ENCODE peak calls at places on chromosomes 6 and 20, in four cellular contexts. C, I, J and L are unnamed samples.
A peak's percentile ranks its signal among the peaks of the same experiment; 100 is the strongest.

GRCh38 chr6:143187173-143187908 is 126.7 kb downstream of the AIG1 start:
- DNase-seq in J (no peak), C (no peak), I (peak; percentile 81), L (no peak)

GRCh38 chr6:145278163-145278807 is 457.0 kb downstream of the EPM2A start:
- DNase-seq in J (no peak), I (no peak), C (no peak), L (no peak)

GRCh38 chr6:125293587-125293986 is 8.2 kb downstream of the HDDC2 start:
- DNase-seq in I (no peak), J (no peak), C (no peak), L (no peak)

GRCh38 chr20:600736-601135 is 9.4 kb downstream of the TCF15 start:
- DNase-seq in I (no peak), J (no peak), C (no peak), L (no peak)

GRCh38 chr20:40749985-40750506 is 61.0 kb upstream of the MAFB start:
- DNase-seq in J (no peak), C (no peak), I (no peak), L (no peak)

GRCh38 chr20:36175016-36175415 is 20.5 kb downstream of the EPB41L1 start:
- DNase-seq in J (no peak), I (no peak), C (no peak), L (no peak)

GRCh38 chr6:30541515-30542403 is 14.5 kb downstream of the GNL1 start:
- DNase-seq in I (peak; percentile 65), J (peak; percentile 66), C (peak; percentile 91), L (peak; percentile 86)

GRCh38 chr20:56848561-56848960 is 219.5 kb downstream of the TFAP2C start:
- DNase-seq in J (no peak), C (no peak), I (no peak), L (no peak)

GRCh38 chr20:10639762-10640556 is 33.8 kb downstream of the JAG1 start:
- DNase-seq in C (no peak), I (no peak), J (no peak), L (no peak)

GRCh38 chr20:23086056-23086551 is at the start of gene CD93:
- DNase-seq in J (no peak), C (no peak), I (no peak), L (peak; percentile 45)

GRCh38 chr6:134065706-134066105 is 13.3 kb upstream of the SLC2A12 start:
- DNase-seq in I (no peak), C (peak; percentile 65), J (no peak), L (no peak)